ENCODE peak calls at places on chromosomes 2 and 18, in five cellular contexts. A, R, P, M and X are unnamed samples.

GRCh38 chr2:60453301-60453700 is 100.2 kb downstream of the BCL11A start:
- DNase-seq in R (no peak), P (peak; percentile 92), M (no peak), A (peak; percentile 92), X (no peak)

GRCh38 chr2:159096896-159097295 is 128.5 kb downstream of the TANC1 start:
- DNase-seq in R (peak; percentile 40), P (no peak), A (no peak), M (peak; percentile 55), X (no peak)

GRCh38 chr2:9002637-9003365 is 683 bp downstream of the MBOAT2 start:
- DNase-seq in R (peak; percentile 53), P (no peak), A (peak; percentile 70), M (peak; percentile 48), X (peak; percentile 53)

GRCh38 chr2:133026536-133027177 is 356.7 kb upstream of the LYPD1 start:
- DNase-seq in M (peak; percentile 1), A (peak; percentile 84), P (peak; percentile 49), R (no peak), X (peak; percentile 8)

GRCh38 chr18:77711096-77711495 is 461.4 kb downstream of the GALR1 start:
- DNase-seq in A (no peak), M (peak; percentile 36), R (no peak), P (no peak), X (no peak)

GRCh38 chr2:8416172-8416571 is 265.7 kb upstream of the ID2 start:
- DNase-seq in A (no peak), R (no peak), P (no peak), M (no peak), X (no peak)

GRCh38 chr2:204072443-204073324 is 136.1 kb downstream of the ICOS start:
- DNase-seq in R (peak; percentile 3), A (peak; percentile 78), P (peak; percentile 72), M (peak; percentile 16), X (peak; percentile 63)

GRCh38 chr2:138829326-138829725 is 49.1 kb upstream of the NXPH2 start:
- DNase-seq in R (peak; percentile 40), P (peak; percentile 66), A (peak; percentile 75), M (no peak), X (peak; percentile 31)

GRCh38 chr18:77068890-77069312 is 63.7 kb downstream of the MBP start:
- DNase-seq in A (no peak), M (no peak), R (peak; percentile 47), P (no peak), X (no peak)

GRCh38 chr2:168457177-168457905 is 1.3 kb downstream of the CERS6 start:
- DNase-seq in P (no peak), R (no peak), A (no peak), M (no peak), X (no peak)

GRCh38 chr2:105412584-105412983 is 13.7 kb upstream of the FHL2 start:
- DNase-seq in R (no peak), M (no peak), P (no peak), A (no peak), X (no peak)

GRCh38 chr2:128442053-128442751 is 123.5 kb upstream of the HS6ST1 start:
- DNase-seq in P (peak; percentile 27), M (no peak), A (peak; percentile 46), R (peak; percentile 71), X (peak; percentile 2)

GRCh38 chr2:2650608-2651375 is 319.7 kb upstream of the MYT1L start:
- DNase-seq in R (no peak), M (no peak), A (no peak), P (no peak), X (no peak)

GRCh38 chr18:61851940-61852451 is 40.8 kb downstream of the RNF152 start:
- DNase-seq in A (no peak), P (no peak), R (no peak), M (peak; percentile 66), X (no peak)

GRCh38 chr2:7552825-7553550 is 635.8 kb downstream of the RNF144A start:
- DNase-seq in M (no peak), A (peak; percentile 14), R (no peak), P (no peak), X (no peak)

GRCh38 chr2:19854596-19855235 is 47.1 kb downstream of the TTC32 start:
- DNase-seq in R (no peak), M (no peak), A (no peak), P (no peak), X (no peak)

GRCh38 chr18:48022531-48023330 is 92.3 kb upstream of the SMAD2 start:
- DNase-seq in M (peak; percentile 76), A (peak; percentile 88), R (peak; percentile 48), P (no peak), X (peak; percentile 36)

GRCh38 chr18:27120246-27120645 is 64.9 kb downstream of the CHST9 start:
- DNase-seq in A (no peak), M (no peak), R (no peak), P (no peak), X (no peak)

GRCh38 chr18:68665623-68666022 is 49.3 kb downstream of the TMX3 start:
- DNase-seq in M (no peak), A (no peak), R (no peak), P (no peak), X (no peak)

GRCh38 chr2:153595939-153596338 is 117.4 kb upstream of the RPRM start:
- DNase-seq in P (peak; percentile 37), A (peak; percentile 45), M (no peak), R (no peak), X (no peak)

GRCh38 chr2:197079832-197080555 is 153.5 kb upstream of the PGAP1 start:
- DNase-seq in R (no peak), P (no peak), A (no peak), M (peak; percentile 45), X (no peak)

GRCh38 chr2:186348200-186348599 is 137.9 kb upstream of the ZC3H15 start:
- DNase-seq in A (no peak), P (no peak), R (peak; percentile 40), M (peak; percentile 4), X (no peak)

GRCh38 chr18:22193466-22193865 is 24.1 kb downstream of the GATA6 start:
- DNase-seq in P (no peak), R (peak; percentile 63), A (no peak), M (no peak), X (no peak)

GRCh38 chr2:233142355-233142897 is 82.3 kb downstream of the INPP5D start:
- DNase-seq in M (no peak), A (peak; percentile 17), R (no peak), P (no peak), X (peak; percentile 38)

GRCh38 chr18:7116832-7117389 is 686 bp downstream of the LAMA1 start:
- DNase-seq in M (peak; percentile 47), P (peak; percentile 37), R (peak; percentile 9), A (peak; percentile 41), X (no peak)

GRCh38 chr2:39942970-39943369 is 163.9 kb upstream of the THUMPD2 start:
- DNase-seq in P (no peak), A (no peak), R (peak; percentile 7), M (no peak), X (no peak)

DNA sequence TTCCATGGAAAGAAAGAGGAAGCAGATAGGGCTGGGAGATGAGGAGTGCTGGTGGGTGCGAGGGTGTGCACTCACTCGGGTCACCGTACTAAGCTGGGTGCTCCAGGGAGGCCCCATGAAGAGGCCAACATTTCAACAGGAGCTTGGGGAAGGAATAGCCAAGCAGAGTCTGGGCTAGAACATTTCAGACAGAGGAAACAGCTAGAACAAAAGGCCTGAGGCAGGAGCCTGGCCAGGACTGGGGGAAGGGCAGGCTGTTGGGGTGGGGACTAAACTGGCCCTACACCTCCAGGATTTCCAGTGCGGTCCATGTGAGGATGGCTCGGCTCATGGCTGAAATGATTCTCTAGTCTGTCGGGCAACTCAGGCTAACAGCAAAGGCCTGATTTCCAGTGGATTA is 90.8 kb downstream of the ZFP36L2 start:
- DNase-seq in R (no peak), A (no peak), M (no peak), P (no peak), X (no peak)
- H3K27ac ChIP-seq in R (no peak overlapping the region), A (no peak overlapping the region), M (no peak overlapping the region), P (no peak overlapping the region), X (peak overlapping the region; percentile 96)

GRCh38 chr2:190272457-190272842 is 47.2 kb downstream of the HIBCH start:
- DNase-seq in P (no peak), A (no peak), R (no peak), M (no peak), X (no peak)

GRCh38 chr2:190271783-190272456 is 47.7 kb downstream of the HIBCH start:
- DNase-seq in M (no peak), A (no peak), R (no peak), P (no peak), X (no peak)

GRCh38 chr2:190280565-190281330 is 38.9 kb downstream of the HIBCH start:
- DNase-seq in R (no peak), P (no peak), M (peak; percentile 10), A (no peak), X (no peak)

DNA sequence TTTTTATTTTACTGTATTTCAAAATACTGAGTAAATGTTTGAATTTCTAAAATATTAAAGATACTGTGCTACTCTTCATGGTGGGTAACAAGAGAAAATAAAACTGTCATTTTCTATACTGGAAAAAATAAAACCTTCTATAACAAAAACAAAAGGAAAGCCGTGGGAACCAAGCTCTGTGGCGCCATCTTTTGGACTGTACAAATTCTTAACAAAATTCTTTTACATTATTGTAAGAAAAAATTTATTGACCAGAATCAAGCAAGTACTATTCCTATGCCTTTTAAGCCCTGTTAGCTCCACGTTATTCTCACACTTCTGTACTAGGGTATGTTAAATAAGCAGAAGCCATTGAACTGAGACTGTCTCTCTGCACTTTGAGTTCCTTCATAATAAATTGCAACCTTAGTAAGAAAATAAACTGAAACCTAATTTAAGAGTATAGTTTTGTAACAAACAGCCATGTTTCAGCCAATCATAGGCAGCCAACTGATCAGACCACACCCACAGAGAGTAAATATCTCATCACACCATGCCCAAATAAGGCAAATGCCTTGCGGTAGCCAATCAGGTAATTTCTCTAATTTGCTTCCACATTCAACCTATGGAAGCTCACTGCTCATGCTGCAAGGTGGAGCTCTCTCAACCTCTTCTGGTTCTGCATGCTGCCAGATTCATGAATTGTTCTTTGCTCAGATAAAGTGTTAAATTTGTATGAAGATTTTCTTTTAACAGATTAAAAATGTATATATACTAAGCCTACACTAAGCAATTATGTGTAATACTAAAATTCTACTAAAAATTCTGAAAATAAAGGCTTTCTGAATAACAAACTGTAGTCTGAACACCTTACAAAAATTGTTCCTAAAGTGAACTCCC is 42.2 kb downstream of the HIBCH start:
- DNase-seq in M (peak; percentile 71), P (no peak), R (peak; percentile 58), A (peak; percentile 73), X (peak; percentile 15)
- H3K9ac ChIP-seq in M (no peak overlapping the region), P (no peak overlapping the region), R (peak overlapping the region; percentile 48), A (no peak overlapping the region), X (no peak overlapping the region)

DNA sequence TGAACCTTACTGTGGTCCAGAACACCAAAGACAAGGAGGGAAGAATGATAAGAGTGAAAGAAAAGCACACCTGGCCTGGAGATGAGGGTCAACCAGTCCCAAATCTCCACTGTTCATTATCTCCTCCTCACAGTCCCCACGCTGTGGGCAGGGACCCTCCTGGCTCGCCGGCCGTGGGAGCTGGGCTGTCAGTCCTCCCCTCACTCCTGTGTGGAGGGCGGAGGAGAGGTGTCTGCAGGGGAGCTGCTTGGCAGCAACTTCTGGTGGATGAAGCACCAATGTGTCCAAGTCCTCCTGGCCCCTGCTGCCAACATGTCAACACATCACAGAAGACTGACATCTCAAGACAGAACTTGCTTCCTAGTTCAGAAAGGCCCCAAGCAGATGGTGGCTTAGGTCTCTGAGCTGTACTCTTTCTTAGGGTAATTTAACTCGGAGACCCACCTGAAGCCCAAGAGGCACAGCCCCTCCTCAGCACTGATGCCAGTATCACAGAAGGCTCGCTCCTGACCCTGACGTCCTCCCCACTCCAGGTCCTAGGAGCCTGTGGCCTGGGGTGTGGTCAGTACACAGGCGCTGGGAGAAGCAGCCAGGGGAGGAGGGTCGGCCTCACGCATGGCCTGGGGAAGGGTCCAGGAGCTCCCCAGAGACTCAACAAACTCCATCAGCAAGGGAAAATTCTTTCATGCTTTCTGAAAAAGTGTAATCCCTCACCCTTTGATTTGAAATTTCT is 54.5 kb downstream of the PARD6G start:
- DNase-seq in M (no peak), P (no peak), R (no peak), A (no peak), X (no peak)
- H3K27ac ChIP-seq in M (no peak overlapping the region), P (no peak overlapping the region), R (no peak overlapping the region), A (no peak overlapping the region), X (no peak overlapping the region)

GRCh38 chr18:35611518-35611917 is 30.0 kb downstream of the GALNT1 start:
- DNase-seq in P (no peak), R (no peak), M (no peak), A (no peak), X (no peak)
- H3K9ac ChIP-seq in P (no peak overlapping the region), R (no peak overlapping the region), M (no peak overlapping the region), A (no peak overlapping the region), X (no peak overlapping the region)